ENCODE peak calls at places on chromosomes 1 and 21, in six cellular contexts. J is thyroid gland, O is tibial artery, K is uterus, A is heart right ventricle, Y is MM.1S. T is an unnamed sample.

GRCh38 chr1:246602194-246602593 is 35.9 kb downstream of the CNST start:
- DNase-seq in J (no peak), O (no peak), K (no peak), A (no peak), Y (no peak), T (peak; percentile 51)

GRCh38 chr1:152112101-152112884 is 3.0 kb downstream of the TCHH start:
- DNase-seq in J (no peak), O (no peak), K (no peak), A (no peak), Y (peak; percentile 59), T (no peak)

GRCh38 chr1:19407494-19408096 is 77.7 kb downstream of the CAPZB start:
- DNase-seq in J (no peak), O (no peak), K (no peak), A (no peak), Y (no peak), T (no peak)

GRCh38 chr1:33348676-33349080 is 27.8 kb upstream of the A3GALT2 start:
- DNase-seq in J (no peak), O (no peak), K (no peak), A (no peak), Y (peak; percentile 10), T (peak; percentile 43)

GRCh38 chr21:15722591-15723324 is 7.0 kb upstream of the USP25 start:
- DNase-seq in J (peak; percentile 5), O (no peak), K (no peak), A (no peak), Y (no peak), T (no peak)

GRCh38 chr1:214902636-214903320 is 179.8 kb upstream of the KCNK2 start:
- DNase-seq in J (no peak), O (no peak), K (no peak), A (no peak), Y (no peak), T (no peak)

GRCh38 chr1:4482526-4482925 is 171.9 kb upstream of the AJAP1 start:
- DNase-seq in J (no peak), O (no peak), K (no peak), A (no peak), Y (no peak), T (no peak)

GRCh38 chr1:216710598-216711333 is 12.5 kb downstream of the ESRRG start:
- DNase-seq in J (no peak), O (no peak), K (no peak), A (no peak), Y (no peak), T (no peak)

GRCh38 chr1:240888039-240888786 is 276.3 kb upstream of the GREM2 start:
- DNase-seq in J (no peak), O (no peak), K (no peak), A (no peak), Y (peak; percentile 69), T (peak; percentile 19)

GRCh38 chr1:64304744-64305143 is 101.3 kb downstream of the UBE2U start:
- DNase-seq in J (no peak), O (no peak), K (no peak), A (no peak), Y (no peak), T (no peak)

GRCh38 chr1:64308856-64309255 is 105.4 kb downstream of the UBE2U start:
- DNase-seq in J (no peak), O (no peak), K (no peak), A (no peak), Y (no peak), T (no peak)

GRCh38 chr1:64302194-64302593 is 98.8 kb downstream of the UBE2U start:
- DNase-seq in J (no peak), O (no peak), K (no peak), A (no peak), Y (no peak), T (no peak)

GRCh38 chr1:64302971-64303370 is 99.5 kb downstream of the UBE2U start:
- DNase-seq in J (no peak), O (no peak), K (no peak), A (no peak), Y (no peak), T (no peak)
- H3K4me1 ChIP-seq in J (no peaks in the 10 kb centered on the region), O (no peaks in the 10 kb centered on the region), K (no peaks in the 10 kb centered on the region), A (no peaks in the 10 kb centered on the region), Y (no peaks in the 10 kb centered on the region), T (no peaks in the 10 kb centered on the region)

DNA sequence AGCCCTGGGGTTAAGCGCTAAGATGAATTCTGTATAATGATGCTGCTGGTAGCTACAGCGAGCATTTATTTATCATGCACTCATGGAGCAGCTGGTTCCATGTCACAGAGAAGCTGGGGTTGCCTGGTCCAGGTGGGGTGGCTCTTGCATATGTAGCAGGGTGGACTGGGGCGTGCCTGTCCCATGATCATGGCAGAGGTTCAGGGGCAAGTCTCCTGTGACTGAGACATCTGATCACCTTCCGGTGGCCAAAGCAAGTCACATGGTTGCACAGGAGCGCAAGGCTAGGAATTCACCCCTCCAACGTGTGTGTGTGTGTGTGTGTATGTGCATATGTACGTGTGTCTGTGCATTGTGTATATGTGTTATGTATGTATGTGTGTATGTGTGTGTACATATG is 15.5 kb upstream of the KCNAB2 start:
- DNase-seq in J (no peak), O (no peak), K (no peak), A (no peak), Y (no peak), T (no peak)
- H3K4me1 ChIP-seq in J (peaks cover 4% of the 10 kb centered on the region), O (no peaks in the 10 kb centered on the region), K (no peaks in the 10 kb centered on the region), A (peaks cover 17% of the 10 kb centered on the region), Y (peaks cover 14% of the 10 kb centered on the region), T (peaks cover 52% of the 10 kb centered on the region)

GRCh38 chr1:156777573-156777972 is 10.2 kb downstream of the PRCC start:
- DNase-seq in J (no peak), O (no peak), K (no peak), A (no peak), Y (no peak), T (no peak)
- H3K4me1 ChIP-seq in J (peaks cover 15% of the 10 kb centered on the region), O (no peaks in the 10 kb centered on the region), K (no peaks in the 10 kb centered on the region), A (peaks cover 56% of the 10 kb centered on the region), Y (no peaks in the 10 kb centered on the region), T (peaks cover 12% of the 10 kb centered on the region)

GRCh38 chr1:155946633-155947219 is 5.3 kb downstream of the RXFP4 start:
- DNase-seq in J (no peak), O (no peak), K (no peak), A (no peak), Y (no peak), T (no peak)
- H3K4me1 ChIP-seq in J (peaks cover 20% of the 10 kb centered on the region), O (no peaks in the 10 kb centered on the region), K (no peaks in the 10 kb centered on the region), A (peaks cover 21% of the 10 kb centered on the region), Y (peaks cover 88% of the 10 kb centered on the region), T (peaks cover 5% of the 10 kb centered on the region)

GRCh38 chr21:41933259-41934079 is 20.3 kb downstream of the C2CD2 start:
- DNase-seq in J (no peak), O (no peak), K (no peak), A (no peak), Y (no peak), T (no peak)

GRCh38 chr21:41931041-41931451 is 22.8 kb downstream of the C2CD2 start:
- DNase-seq in J (peak; percentile 44), O (no peak), K (no peak), A (no peak), Y (no peak), T (no peak)

GRCh38 chr21:41932191-41932575 is 21.6 kb downstream of the C2CD2 start:
- DNase-seq in J (no peak), O (no peak), K (no peak), A (no peak), Y (no peak), T (no peak)

GRCh38 chr21:41929248-41929647 is 24.6 kb downstream of the C2CD2 start:
- DNase-seq in J (no peak), O (no peak), K (no peak), A (no peak), Y (no peak), T (peak; percentile 18)

GRCh38 chr21:41932576-41933258 is 21.1 kb downstream of the C2CD2 start:
- DNase-seq in J (no peak), O (no peak), K (no peak), A (no peak), Y (no peak), T (no peak)
- H3K4me1 ChIP-seq in J (peaks cover 4% of the 10 kb centered on the region), O (no peaks in the 10 kb centered on the region), K (peaks cover 6% of the 10 kb centered on the region), A (peaks cover 31% of the 10 kb centered on the region), Y (peaks cover 22% of the 10 kb centered on the region), T (peaks cover 14% of the 10 kb centered on the region)